ENCODE peak calls at places on chromosomes 3 and 15, in six cellular contexts. F is A549, A is K562, U is HEK293T, P is HepG2, T is IMR-90. W is an unnamed sample.

GRCh38 chr3:48215019-48215418 is 8.3 kb upstream of the CAMP start:
- DNase-seq in A (no peak), P (no peak), T (no peak), F (no peak), U (no peak), W (no peak)

GRCh38 chr3:45026038-45026437 is at the start of gene CLEC3B:
- DNase-seq in U (no peak), A (no peak), T (peak; percentile 78), F (no peak), P (no peak), W (no peak)

GRCh38 chr3:59737209-59737608 is 687.4 kb upstream of the CFAP20DC start:
- DNase-seq in P (no peak), F (no peak), T (no peak), A (no peak), U (no peak), W (no peak)

GRCh38 chr3:112555535-112556170 is 6.1 kb downstream of the ATG3 start:
- DNase-seq in F (no peak), T (peak; percentile 12), U (no peak), P (no peak), A (no peak), W (no peak)

GRCh38 chr15:91982401-91982800 is 128.9 kb downstream of the SLCO3A1 start:
- DNase-seq in T (peak; percentile 5), F (no peak), P (no peak), U (no peak), A (no peak), W (no peak)

GRCh38 chr3:112676659-112677234 is 35.8 kb upstream of the CCDC80 start:
- DNase-seq in F (peak; percentile 74), T (peak; percentile 99), U (no peak), A (peak; percentile 10), P (peak; percentile 29), W (peak; percentile 96)

GRCh38 chr3:56238299-56238698 is 230.0 kb downstream of the ERC2 start:
- DNase-seq in U (no peak), F (no peak), T (no peak), P (no peak), A (no peak), W (no peak)

GRCh38 chr3:10408680-10409079 is 87.8 kb upstream of the SEC13 start:
- DNase-seq in A (no peak), T (peak; percentile 57), P (no peak), U (no peak), F (no peak), W (no peak)

GRCh38 chr15:72222433-72222832 is 8.6 kb downstream of the PKM start:
- DNase-seq in U (no peak), T (no peak), P (no peak), F (peak; percentile 95), A (no peak), W (no peak)

GRCh38 chr3:140055032-140055791 is 120.2 kb downstream of the CLSTN2 start:
- DNase-seq in F (no peak), A (no peak), U (no peak), P (no peak), T (no peak), W (no peak)

GRCh38 chr15:56475351-56475750 is 10.4 kb upstream of the MNS1 start:
- DNase-seq in F (no peak), U (no peak), T (no peak), A (no peak), P (no peak), W (no peak)

GRCh38 chr3:118501152-118501551 is 533.5 kb downstream of the IGSF11 start:
- DNase-seq in A (no peak), U (peak; percentile 26), P (peak; percentile 28), F (peak; percentile 3), T (no peak), W (no peak)

GRCh38 chr3:46628980-46629379 is 16.7 kb downstream of the FAM240A start:
- DNase-seq in P (no peak), F (no peak), U (no peak), T (no peak), A (no peak), W (no peak)

GRCh38 chr3:183094711-183095110 is 4.6 kb downstream of the MCCC1 start:
- DNase-seq in U (no peak), P (no peak), F (no peak), T (no peak), A (no peak), W (no peak)

GRCh38 chr3:50050361-50050760 is 38.4 kb upstream of the RBM5 start:
- DNase-seq in F (no peak), U (no peak), P (peak; percentile 34), A (no peak), T (peak; percentile 83), W (no peak)

GRCh38 chr3:190617185-190617584 is 103.3 kb downstream of the IL1RAP start:
- DNase-seq in T (no peak), F (no peak), A (no peak), U (no peak), P (peak; percentile 92), W (peak; percentile 25)

GRCh38 chr3:30286007-30286669 is 320.3 kb upstream of the TGFBR2 start:
- DNase-seq in U (no peak), F (peak; percentile 35), T (peak; percentile 88), A (no peak), P (no peak), W (no peak)

GRCh38 chr3:53844262-53845102 is 1.7 kb downstream of the CHDH start:
- DNase-seq in P (peak; percentile 85), U (no peak), A (no peak), F (no peak), T (no peak), W (no peak)

GRCh38 chr3:170493712-170494182 is 75.1 kb downstream of the CLDN11 start:
- DNase-seq in F (no peak), P (peak; percentile 79), T (peak; percentile 82), A (no peak), U (no peak), W (no peak)

GRCh38 chr3:77370413-77370812 is 330.5 kb downstream of the ROBO2 start:
- DNase-seq in U (no peak), T (peak; percentile 76), A (no peak), P (no peak), F (no peak), W (no peak)

GRCh38 chr3:111715911-111716523 is 120.9 kb upstream of the ZBED2 start:
- DNase-seq in T (peak; percentile 45), P (peak; percentile 47), A (peak; percentile 24), U (peak; percentile 58), F (peak; percentile 65), W (no peak)

GRCh38 chr3:14123308-14124222 is 1.1 kb downstream of the CHCHD4 start:
- DNase-seq in T (no peak), P (no peak), F (no peak), A (no peak), U (no peak), W (no peak)

GRCh38 chr3:7382293-7383033 is 521.5 kb downstream of the GRM7 start:
- DNase-seq in P (no peak), A (no peak), U (no peak), T (no peak), F (no peak), W (no peak)

GRCh38 chr15:39976291-39977274 is 42.7 kb downstream of the EIF2AK4 start:
- DNase-seq in T (peak; percentile 52), P (peak; percentile 21), F (no peak), U (peak; percentile 33), A (no peak), W (no peak)

GRCh38 chr3:135056733-135057310 is 261.8 kb downstream of the EPHB1 start:
- DNase-seq in U (no peak), T (no peak), P (no peak), A (no peak), F (no peak), W (no peak)

GRCh38 chr3:2898591-2899353 is 211.4 kb downstream of the IL5RA start:
- DNase-seq in T (no peak), F (no peak), U (no peak), P (no peak), A (no peak), W (no peak)

DNA sequence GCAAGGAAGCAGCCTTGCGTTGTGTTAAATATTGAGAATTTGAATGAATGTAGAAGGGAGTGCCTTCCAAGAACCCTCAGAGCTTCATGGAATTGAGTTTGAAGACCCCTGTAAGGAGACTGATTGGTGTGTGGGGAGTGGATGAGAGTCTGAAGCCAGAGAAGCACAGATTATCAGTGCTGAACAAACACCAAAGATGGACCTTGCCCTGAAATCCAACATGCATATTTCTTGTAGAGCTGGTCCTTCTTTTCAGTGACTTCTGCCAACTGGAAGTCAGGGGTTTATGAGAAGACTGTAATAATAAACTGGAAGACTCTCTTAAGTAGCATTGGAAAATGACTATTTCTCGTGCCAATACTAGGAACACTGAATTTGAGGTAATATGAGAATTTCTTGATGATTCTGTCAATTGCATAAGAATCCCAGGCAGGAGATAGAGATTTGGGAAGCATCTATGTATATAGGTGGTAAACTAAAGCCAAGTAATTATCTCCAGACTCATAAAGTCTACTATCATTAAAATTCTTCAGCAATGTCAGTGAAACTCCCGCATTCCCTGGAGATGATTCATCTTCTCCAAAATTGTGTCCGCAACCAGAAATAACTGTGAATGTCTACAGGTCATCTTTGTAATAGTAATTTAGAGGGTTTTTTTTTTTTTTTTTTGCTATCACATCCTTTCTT is 213.8 kb downstream of the IL5RA start:
- DNase-seq in P (no peak), A (no peak), U (no peak), T (no peak), F (no peak), W (no peak)
- TF ChIP-seq BHLHE40 in P (no peak), A (no peak), U (no peak), T (no peak), F (no peak), W (no peak)

GRCh38 chr3:11716576-11717250 is 73.0 kb upstream of the VGLL4 start:
- DNase-seq in F (no peak), A (no peak), T (no peak), U (no peak), P (no peak), W (no peak)

GRCh38 chr3:11713171-11713570 is 69.5 kb upstream of the VGLL4 start:
- DNase-seq in A (no peak), F (no peak), U (no peak), P (no peak), T (no peak), W (no peak)

GRCh38 chr3:11712646-11713045 is 68.9 kb upstream of the VGLL4 start:
- DNase-seq in A (no peak), U (no peak), T (no peak), P (no peak), F (no peak), W (no peak)

GRCh38 chr3:11709782-11710181 is 66.1 kb upstream of the VGLL4 start:
- DNase-seq in A (no peak), F (no peak), T (no peak), U (no peak), P (no peak), W (no peak)

DNA sequence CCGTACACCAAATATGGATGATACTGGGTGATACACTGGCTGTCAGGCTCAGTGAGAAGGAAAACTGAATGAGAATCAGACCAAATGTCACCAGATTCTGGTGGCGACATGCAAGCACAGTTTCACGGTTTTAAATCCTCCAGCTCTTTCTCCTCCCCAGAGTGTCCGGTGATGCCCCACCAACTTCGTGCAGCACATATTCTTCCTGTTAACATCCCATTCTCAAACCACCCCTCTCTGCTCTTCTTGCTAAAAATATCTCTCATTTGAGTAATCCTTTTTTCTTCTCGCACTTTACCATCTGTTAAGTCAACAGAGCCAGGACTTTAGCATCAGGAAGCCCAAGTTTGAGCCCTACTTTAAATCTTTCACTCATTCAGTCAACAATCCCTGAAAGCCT is 68.1 kb upstream of the VGLL4 start:
- DNase-seq in P (no peak), F (no peak), T (no peak), U (no peak), A (no peak), W (no peak)
- TF ChIP-seq BHLHE40 in P (no peak), F (no peak), T (no peak), U (no peak), A (no peak), W (no peak)

GRCh38 chr15:64284037-64284436 is 71.9 kb downstream of the CSNK1G1 start:
- DNase-seq in A (no peak), P (no peak), U (no peak), T (peak; percentile 68), F (no peak), W (no peak)
- TF ChIP-seq BHLHE40 in A (no peak), P (no peak), U (no peak), T (no peak), F (no peak), W (no peak)

GRCh38 chr15:36590838-36591237 is 11.4 kb downstream of the CDIN1 start:
- DNase-seq in P (no peak), A (no peak), F (no peak), U (no peak), T (peak; percentile 96), W (no peak)
- TF ChIP-seq BHLHE40 in P (no peak), A (no peak), F (no peak), U (no peak), T (peak; percentile 6), W (no peak)

W was measured in GM12878.